ENCODE peak calls at places on chromosome 2, in four cellular contexts. M is H9, Q is IMR-90, U is mesendoderm. E is an unnamed sample.
A peak's percentile ranks its signal among the peaks of the same experiment; 100 is the strongest.

GRCh38 chr2:240833724-240834285 is 13.8 kb upstream of the KIF1A start:
- DNase-seq in U (no peak), M (no peak), Q (no peak), E (no peak)

GRCh38 chr2:224405841-224406370 is 4.0 kb upstream of the FAM124B start:
- DNase-seq in M (no peak), U (no peak), Q (no peak), E (no peak)

GRCh38 chr2:158473719-158474392 is 17.1 kb downstream of the PKP4 start:
- DNase-seq in Q (no peak), M (no peak), U (peak; percentile 74), E (peak; percentile 43)

GRCh38 chr2:121200011-121200347 is 85.0 kb downstream of the TFCP2L1 start:
- DNase-seq in U (no peak), Q (no peak), M (no peak), E (no peak)

GRCh38 chr2:102357975-102358374 is 2.4 kb downstream of the IL18R1 start:
- DNase-seq in M (no peak), U (no peak), Q (no peak), E (no peak)

GRCh38 chr2:154914606-154915005 is 216.1 kb downstream of the KCNJ3 start:
- DNase-seq in Q (no peak), M (no peak), U (no peak), E (no peak)

GRCh38 chr2:5842326-5842725 is 150.1 kb downstream of the SOX11 start:
- DNase-seq in M (no peak), Q (no peak), U (no peak), E (no peak)

GRCh38 chr2:76821731-76822130 is 700.4 kb downstream of the LRRTM4 start:
- DNase-seq in M (no peak), U (no peak), Q (no peak), E (no peak)

GRCh38 chr2:122319551-122320132 is 564.2 kb downstream of the TSN start:
- DNase-seq in Q (no peak), M (no peak), U (no peak), E (peak; percentile 81)

GRCh38 chr2:167240671-167241070 is 352.4 kb downstream of the XIRP2 start:
- DNase-seq in Q (peak; percentile 38), M (no peak), U (no peak), E (no peak)

GRCh38 chr2:30300456-30301221 is 69.3 kb downstream of the LBH start:
- DNase-seq in Q (peak; percentile 96), U (no peak), M (no peak), E (no peak)

GRCh38 chr2:134137182-134137595 is 116.7 kb upstream of the MGAT5 start:
- DNase-seq in U (no peak), Q (peak; percentile 55), M (no peak), E (no peak)

GRCh38 chr2:105144941-105145300 is 96.6 kb upstream of the GPR45 start:
- DNase-seq in M (no peak), U (no peak), Q (no peak), E (no peak)

GRCh38 chr2:209721497-209721896 is 50.1 kb upstream of the UNC80 start:
- DNase-seq in Q (no peak), M (no peak), U (no peak), E (no peak)

GRCh38 chr2:72920317-72921087 is 3.2 kb downstream of the EMX1 start:
- DNase-seq in Q (peak; percentile 30), U (peak; percentile 75), M (peak; percentile 63), E (no peak)

GRCh38 chr2:241304039-241304670 is 11.3 kb downstream of the HDLBP start:
- DNase-seq in U (no peak), Q (no peak), M (no peak), E (no peak)

GRCh38 chr2:68225119-68225632 is 27.2 kb downstream of the PPP3R1 start:
- DNase-seq in U (peak; percentile 88), M (peak; percentile 56), Q (peak; percentile 13), E (peak; percentile 18)

GRCh38 chr2:84885111-84885510 is 4.2 kb upstream of the TRABD2A start:
- DNase-seq in M (peak; percentile 3), U (no peak), Q (no peak), E (no peak)

GRCh38 chr2:142681952-142682351 is 195.5 kb upstream of the KYNU start:
- DNase-seq in Q (no peak), M (no peak), U (no peak), E (no peak)

GRCh38 chr2:8612734-8613179 is 69.1 kb upstream of the ID2 start:
- DNase-seq in M (no peak), U (no peak), Q (no peak), E (no peak)

GRCh38 chr2:86675611-86676015 is 44.5 kb upstream of the RMND5A start:
- DNase-seq in Q (no peak), M (peak; percentile 32), U (peak; percentile 49), E (peak; percentile 12)

GRCh38 chr2:191446910-191447309 is 201.7 kb downstream of the MYO1B start:
- DNase-seq in U (no peak), M (no peak), Q (no peak), E (no peak)

GRCh38 chr2:234710066-234710465 is 213.2 kb upstream of the ARL4C start:
- DNase-seq in Q (no peak), M (no peak), U (no peak), E (no peak)

GRCh38 chr2:116319935-116320334 is 1494.6 kb upstream of the DDX18 start:
- DNase-seq in Q (no peak), U (peak; percentile 89), M (no peak), E (no peak)

GRCh38 chr2:234446404-234447076 is 50.3 kb downstream of the ARL4C start:
- DNase-seq in Q (no peak), M (no peak), U (no peak), E (peak; percentile 66)

GRCh38 chr2:202034249-202035088 is 814 bp downstream of the FZD7 start:
- DNase-seq in Q (no peak), M (no peak), U (peak; percentile 52), E (peak; percentile 60)

GRCh38 chr2:28152585-28153284 is 239.9 kb upstream of the FOSL2 start:
- DNase-seq in M (no peak), U (no peak), Q (peak; percentile 45), E (no peak)

GRCh38 chr2:214066847-214067246 is 344.0 kb upstream of the VWC2L start:
- DNase-seq in M (no peak), Q (no peak), U (peak; percentile 27), E (no peak)

GRCh38 chr2:45009928-45010705 is 865 bp upstream of the SIX2 start:
- DNase-seq in U (peak; percentile 88), Q (no peak), M (no peak), E (no peak)

GRCh38 chr2:160075171-160075570 is 12.8 kb upstream of the PLA2R1 start:
- DNase-seq in U (no peak), M (no peak), Q (peak; percentile 33), E (no peak)

GRCh38 chr2:128425216-128425615 is 106.5 kb upstream of the HS6ST1 start:
- DNase-seq in U (peak; percentile 54), Q (no peak), M (no peak), E (no peak)

GRCh38 chr2:218381916-218382366 is at the start of gene SLC11A1:
- DNase-seq in Q (no peak), U (no peak), M (no peak), E (no peak)

GRCh38 chr2:121049921-121050585 is 234.9 kb downstream of the TFCP2L1 start:
- DNase-seq in Q (no peak), M (no peak), U (no peak), E (peak; percentile 53)

GRCh38 chr2:100983684-100984310 is 18.3 kb upstream of the RPL31 start:
- DNase-seq in U (no peak), M (no peak), Q (no peak), E (peak; percentile 77)

GRCh38 chr2:176471949-176472348 is 202.7 kb downstream of the MTX2 start:
- DNase-seq in Q (no peak), M (no peak), U (no peak), E (no peak)

GRCh38 chr2:150759531-150759930 is 272.1 kb upstream of the RND3 start:
- DNase-seq in Q (no peak), M (no peak), U (no peak), E (no peak)

DNA sequence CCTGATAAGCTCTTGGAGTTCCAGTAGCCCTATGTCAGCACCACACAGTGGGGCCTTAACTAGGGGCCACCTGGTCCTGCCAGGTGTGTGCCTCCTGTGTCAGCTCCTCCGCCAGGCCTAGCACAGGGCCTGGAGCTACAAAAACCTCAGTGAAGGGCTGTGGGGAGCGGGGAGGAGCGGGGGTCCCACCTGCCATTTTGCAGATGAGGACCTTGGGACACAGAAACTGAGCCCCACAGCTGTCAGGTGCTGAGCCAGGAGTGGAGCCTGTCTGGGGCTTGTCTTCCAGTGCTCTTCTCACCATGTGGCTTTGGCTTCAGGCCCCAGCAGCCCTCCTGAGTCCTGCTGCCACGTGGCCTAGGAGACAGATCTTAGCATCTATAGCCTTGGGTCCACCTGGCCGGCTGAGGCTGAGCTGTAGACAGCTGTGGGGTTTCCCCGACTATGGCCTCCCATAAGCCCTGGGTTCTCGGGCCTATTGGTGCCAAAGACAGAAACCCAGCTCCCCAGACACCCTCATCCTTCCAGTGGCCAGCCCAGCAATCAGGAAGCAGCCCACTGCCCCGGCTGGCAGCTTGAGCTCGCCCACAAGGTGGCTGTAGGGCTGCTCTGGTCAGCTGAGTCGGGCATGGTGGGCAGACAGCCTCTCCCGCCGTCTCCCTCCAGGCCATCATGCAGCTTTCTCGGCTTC is 104.5 kb upstream of the MCFD2 start:
- DNase-seq in Q (no peak), U (no peak), M (no peak), E (no peak)
- H2BK5ac ChIP-seq in Q (no peak overlapping the region), U (no peak overlapping the region), M (no peak overlapping the region), E (no peak overlapping the region)

GRCh38 chr2:96305979-96306308 is 598 bp upstream of the SNRNP200 start:
- DNase-seq in U (no peak), M (no peak), Q (no peak), E (no peak)
- H2BK5ac ChIP-seq in U (no peak overlapping the region), M (no peak overlapping the region), Q (peak overlapping the region; percentile 63), E (no peak overlapping the region)

DNA sequence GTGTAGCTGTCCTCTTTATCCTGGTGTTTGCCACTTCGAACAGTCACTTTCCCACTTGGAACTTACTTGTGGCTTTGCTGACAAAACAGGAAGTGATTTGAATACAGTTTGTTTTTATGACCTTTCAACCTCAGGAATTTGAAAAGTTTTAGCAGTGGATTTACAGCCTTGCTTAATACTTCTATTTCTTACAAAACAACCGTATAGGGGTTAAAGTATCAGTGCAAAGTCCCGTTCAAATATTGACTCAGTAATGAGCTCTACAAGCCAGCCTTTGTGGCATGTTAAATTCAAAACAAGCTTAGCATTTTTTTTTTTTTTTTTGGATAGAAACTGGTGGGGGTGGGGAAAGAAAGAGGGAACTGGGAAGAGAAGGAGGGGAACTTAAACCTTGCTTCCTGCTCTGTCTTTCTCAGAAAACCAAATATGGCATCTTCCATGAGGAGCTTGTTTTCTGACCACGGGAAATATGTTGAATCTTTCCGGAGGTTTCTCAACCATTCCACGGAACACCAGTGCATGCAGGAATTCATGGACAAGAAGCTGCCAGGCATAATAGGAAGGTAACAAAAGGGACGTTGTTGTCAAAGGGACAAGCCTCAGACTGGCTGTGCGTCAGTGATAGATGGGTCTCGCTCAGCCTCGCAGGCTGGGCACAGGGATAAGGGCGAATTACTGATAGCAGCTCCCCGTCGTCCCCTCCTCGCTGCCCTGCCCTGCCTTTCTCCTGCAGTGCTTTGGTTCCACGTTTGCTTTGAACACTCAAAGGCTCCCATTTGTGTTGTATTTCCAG is at the start of gene HNMT:
- DNase-seq in Q (peak; percentile 55), M (peak; percentile 52), U (peak; percentile 90), E (peak; percentile 76)
- H2BK5ac ChIP-seq in Q (peak within 1 kb of the TSS; percentile 85), M (no peak within 1 kb of the TSS), U (peak within 1 kb of the TSS; percentile 94), E (peak within 1 kb of the TSS; percentile 76)

GRCh38 chr2:111710613-111711012 is 173.4 kb downstream of the ANAPC1 start:
- DNase-seq in Q (no peak), M (no peak), U (no peak), E (no peak)

GRCh38 chr2:111708478-111708877 is 175.5 kb downstream of the ANAPC1 start:
- DNase-seq in Q (no peak), M (no peak), U (no peak), E (peak; percentile 26)

GRCh38 chr2:111709321-111709720 is 174.7 kb downstream of the ANAPC1 start:
- DNase-seq in M (no peak), Q (no peak), U (no peak), E (no peak)

GRCh38 chr2:111711270-111711669 is 172.7 kb downstream of the ANAPC1 start:
- DNase-seq in U (no peak), Q (no peak), M (no peak), E (no peak)

GRCh38 chr2:111710085-111710484 is 173.9 kb downstream of the ANAPC1 start:
- DNase-seq in M (no peak), Q (no peak), U (no peak), E (no peak)
- H2BK5ac ChIP-seq in M (no peak overlapping the region), Q (no peak overlapping the region), U (no peak overlapping the region), E (no peak overlapping the region)

E was measured in trophoblast cell.